ENCODE peak calls at places on chromosomes 5 and 9, in five cellular contexts. One of them, this sample, is unnamed.

GRCh38 chr9:21160178-21160577 is 6.3 kb downstream of the IFNA21 start:
- DNase-seq in IMR-90: no peak
- DNase-seq in GM12878: peak
- DNase-seq in HepG2: no peak
- DNase-seq in K562: no peak
- DNase-seq in this sample: no peak

GRCh38 chr5:171850354-171850947 is 64.8 kb downstream of the SMIM23 start:
- DNase-seq in GM12878: no peak
- DNase-seq in IMR-90: no peak
- DNase-seq in K562: no peak
- DNase-seq in HepG2: peak
- DNase-seq in this sample: peak

GRCh38 chr5:137573376-137573775 is 74.2 kb upstream of the SPOCK1 start:
- DNase-seq in HepG2: no peak
- DNase-seq in GM12878: no peak
- DNase-seq in K562: no peak
- DNase-seq in IMR-90: no peak
- DNase-seq in this sample: no peak

GRCh38 chr9:134025606-134026541 is 593 bp downstream of the BRD3OS start:
- DNase-seq in HepG2: peak
- DNase-seq in K562: peak
- DNase-seq in GM12878: no peak
- DNase-seq in IMR-90: peak
- DNase-seq in this sample: peak

GRCh38 chr5:95771109-95771708 is 40.1 kb downstream of the RHOBTB3 start:
- DNase-seq in GM12878: no peak
- DNase-seq in HepG2: peak
- DNase-seq in IMR-90: no peak
- DNase-seq in K562: no peak
- DNase-seq in this sample: no peak

GRCh38 chr5:139385061-139385889 is 2.2 kb upstream of the SLC23A1 start:
- DNase-seq in HepG2: peak
- DNase-seq in IMR-90: no peak
- DNase-seq in GM12878: no peak
- DNase-seq in K562: peak
- DNase-seq in this sample: no peak

GRCh38 chr5:133943475-133943817 is 25.0 kb downstream of the C5orf15 start:
- DNase-seq in GM12878: no peak
- DNase-seq in K562: no peak
- DNase-seq in IMR-90: no peak
- DNase-seq in HepG2: no peak
- DNase-seq in this sample: no peak

GRCh38 chr9:119005162-119005561 is 364.1 kb downstream of the BRINP1 start:
- DNase-seq in IMR-90: no peak
- DNase-seq in K562: no peak
- DNase-seq in GM12878: no peak
- DNase-seq in HepG2: no peak
- DNase-seq in this sample: no peak

GRCh38 chr5:172173771-172174170 is 14.3 kb downstream of the STK10 start:
- DNase-seq in IMR-90: peak
- DNase-seq in HepG2: no peak
- DNase-seq in GM12878: no peak
- DNase-seq in K562: no peak
- DNase-seq in this sample: no peak

GRCh38 chr5:138989720-138990119 is 114.6 kb upstream of the LRRTM2 start:
- DNase-seq in HepG2: no peak
- DNase-seq in IMR-90: peak
- DNase-seq in GM12878: no peak
- DNase-seq in K562: no peak
- DNase-seq in this sample: no peak

GRCh38 chr5:151075698-151076331 is 5.0 kb downstream of the TNIP1 start:
- DNase-seq in IMR-90: peak
- DNase-seq in HepG2: no peak
- DNase-seq in GM12878: no peak
- DNase-seq in K562: no peak
- DNase-seq in this sample: no peak

GRCh38 chr5:14405706-14406553 is 175.7 kb upstream of the OTULINL start:
- DNase-seq in HepG2: no peak
- DNase-seq in GM12878: no peak
- DNase-seq in IMR-90: no peak
- DNase-seq in K562: no peak
- DNase-seq in this sample: no peak

GRCh38 chr9:84744726-84745125 is 75.2 kb downstream of the NTRK2 start:
- DNase-seq in HepG2: no peak
- DNase-seq in K562: no peak
- DNase-seq in GM12878: no peak
- DNase-seq in IMR-90: no peak
- DNase-seq in this sample: no peak

GRCh38 chr5:33806736-33807442 is 84.9 kb downstream of the ADAMTS12 start:
- DNase-seq in IMR-90: peak
- DNase-seq in HepG2: peak
- DNase-seq in GM12878: no peak
- DNase-seq in K562: no peak
- DNase-seq in this sample: no peak

GRCh38 chr9:36142510-36143161 is 6.1 kb downstream of the GLIPR2 start:
- DNase-seq in HepG2: no peak
- DNase-seq in GM12878: no peak
- DNase-seq in IMR-90: no peak
- DNase-seq in K562: peak
- DNase-seq in this sample: no peak

GRCh38 chr5:73648490-73648889 is 22.5 kb downstream of the ARHGEF28 start:
- DNase-seq in GM12878: no peak
- DNase-seq in IMR-90: no peak
- DNase-seq in HepG2: no peak
- DNase-seq in K562: no peak
- DNase-seq in this sample: no peak

GRCh38 chr9:38339496-38339895 is 53.0 kb upstream of the ALDH1B1 start:
- DNase-seq in GM12878: no peak
- DNase-seq in HepG2: no peak
- DNase-seq in IMR-90: peak
- DNase-seq in K562: no peak
- DNase-seq in this sample: no peak

GRCh38 chr5:95446009-95446408 is 54.8 kb downstream of the FAM81B start:
- DNase-seq in GM12878: no peak
- DNase-seq in HepG2: no peak
- DNase-seq in K562: peak
- DNase-seq in IMR-90: peak
- DNase-seq in this sample: no peak

GRCh38 chr5:17189381-17190036 is 27.9 kb upstream of the BASP1 start:
- DNase-seq in GM12878: peak
- DNase-seq in IMR-90: peak
- DNase-seq in K562: peak
- DNase-seq in HepG2: peak
- DNase-seq in this sample: peak

GRCh38 chr5:71891856-71892255 is 172.8 kb downstream of the CARTPT start:
- DNase-seq in HepG2: no peak
- DNase-seq in IMR-90: peak
- DNase-seq in K562: no peak
- DNase-seq in GM12878: no peak
- DNase-seq in this sample: no peak

GRCh38 chr9:104740596-104740995 is 6.9 kb upstream of the NIPSNAP3A start:
- DNase-seq in K562: no peak
- DNase-seq in GM12878: no peak
- DNase-seq in HepG2: no peak
- DNase-seq in IMR-90: peak
- DNase-seq in this sample: no peak

GRCh38 chr9:116471093-116471906 is 215.8 kb upstream of the TRIM32 start:
- DNase-seq in K562: peak
- DNase-seq in GM12878: no peak
- DNase-seq in IMR-90: peak
- DNase-seq in HepG2: no peak
- DNase-seq in this sample: no peak

GRCh38 chr9:111118256-111118950 is 80.1 kb upstream of the LPAR1 start:
- DNase-seq in IMR-90: peak
- DNase-seq in K562: no peak
- DNase-seq in GM12878: no peak
- DNase-seq in HepG2: no peak
- DNase-seq in this sample: no peak

GRCh38 chr5:113218200-113218599 is 216.6 kb downstream of the TSSK1B start:
- DNase-seq in GM12878: no peak
- DNase-seq in K562: no peak
- DNase-seq in IMR-90: no peak
- DNase-seq in HepG2: no peak
- DNase-seq in this sample: no peak

GRCh38 chr9:83154087-83154736 is 91.3 kb upstream of the RASEF start:
- DNase-seq in K562: no peak
- DNase-seq in GM12878: peak
- DNase-seq in IMR-90: peak
- DNase-seq in HepG2: no peak
- DNase-seq in this sample: no peak
- TF ChIP-seq MXI1 in K562: no peak
- TF ChIP-seq MXI1 in GM12878: no peak
- TF ChIP-seq MXI1 in IMR-90: no peak
- TF ChIP-seq MXI1 in HepG2: no peak
- TF ChIP-seq MXI1 in this sample: no peak

DNA sequence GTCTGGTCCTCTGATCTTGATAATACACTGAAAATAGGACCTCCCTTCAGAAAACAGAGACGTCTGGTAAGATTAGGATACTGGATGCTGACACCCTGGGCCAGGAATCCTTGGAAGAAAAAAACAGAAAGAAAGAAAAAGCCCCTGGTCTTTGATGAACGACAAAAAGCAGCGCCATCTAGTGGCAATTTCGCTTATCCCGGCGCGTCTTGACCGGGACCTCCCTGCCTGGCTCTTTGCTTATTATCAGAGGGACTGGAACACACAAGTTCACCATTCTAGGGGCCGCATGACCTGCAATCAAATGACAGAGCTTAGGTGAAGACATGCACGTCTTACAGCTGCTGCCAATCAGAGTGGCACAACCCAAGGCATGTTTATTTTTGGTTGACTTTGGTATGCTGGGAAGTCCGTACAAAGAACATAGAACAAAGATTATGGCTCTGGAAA is 114.9 kb upstream of the NFIB start:
- DNase-seq in HepG2: peak
- DNase-seq in GM12878: no peak
- DNase-seq in K562: peak
- DNase-seq in IMR-90: peak
- DNase-seq in this sample: peak
- TF ChIP-seq RFX5 in HepG2: no peak
- TF ChIP-seq RFX5 in GM12878: no peak
- TF ChIP-seq RFX5 in K562: no peak
- TF ChIP-seq RFX5 in IMR-90: no peak
- TF ChIP-seq RFX5 in this sample: no peak

GRCh38 chr5:167587768-167588167 is 703.7 kb upstream of the WWC1 start:
- DNase-seq in HepG2: peak
- DNase-seq in GM12878: no peak
- DNase-seq in K562: no peak
- DNase-seq in IMR-90: peak
- DNase-seq in this sample: peak
- TF ChIP-seq MXI1 in HepG2: no peak
- TF ChIP-seq MXI1 in GM12878: no peak
- TF ChIP-seq MXI1 in K562: no peak
- TF ChIP-seq MXI1 in IMR-90: no peak
- TF ChIP-seq MXI1 in this sample: no peak

GRCh38 chr5:167442922-167443321 is 848.5 kb upstream of the WWC1 start:
- DNase-seq in IMR-90: no peak
- DNase-seq in GM12878: no peak
- DNase-seq in K562: no peak
- DNase-seq in HepG2: no peak
- DNase-seq in this sample: no peak
- TF ChIP-seq RFX5 in IMR-90: no peak
- TF ChIP-seq RFX5 in GM12878: no peak
- TF ChIP-seq RFX5 in K562: no peak
- TF ChIP-seq RFX5 in HepG2: no peak
- TF ChIP-seq RFX5 in this sample: no peak

GRCh38 chr5:153099328-153099727 is 391.1 kb upstream of the GRIA1 start:
- DNase-seq in IMR-90: no peak
- DNase-seq in K562: no peak
- DNase-seq in HepG2: no peak
- DNase-seq in GM12878: no peak
- DNase-seq in this sample: no peak
- TF ChIP-seq MXI1 in IMR-90: no peak
- TF ChIP-seq MXI1 in K562: no peak
- TF ChIP-seq MXI1 in HepG2: no peak
- TF ChIP-seq MXI1 in GM12878: no peak
- TF ChIP-seq MXI1 in this sample: no peak

GRCh38 chr9:113564804-113565237 is 101.3 kb downstream of the RGS3 start:
- DNase-seq in HepG2: no peak
- DNase-seq in IMR-90: peak
- DNase-seq in GM12878: no peak
- DNase-seq in K562: peak
- DNase-seq in this sample: peak
- TF ChIP-seq RFX5 in HepG2: no peak
- TF ChIP-seq RFX5 in IMR-90: no peak
- TF ChIP-seq RFX5 in GM12878: no peak
- TF ChIP-seq RFX5 in K562: no peak
- TF ChIP-seq RFX5 in this sample: no peak